ENCODE peak calls at places on chromosomes 13 and 19, in nine cellular contexts. One of them, this sample, is unnamed.

GRCh38 chr13:45595968-45596367 is 19.6 kb downstream of the ERICH6B start:
- DNase-seq in posterior cingulate gyrus: no peak
- DNase-seq in activated CD8-positive, alpha-beta memory T cell treated with anti-CD3 and anti-CD28 coated beads for 48 hours: no peak
- DNase-seq in nucleus accumbens: no peak
- DNase-seq in stimulated activated CD8-positive, alpha-beta memory T cell treated with anti-CD3 and anti-CD28 coated beads, Interleukin-2, amount 100 ng/mL, for 1 hour: no peak
- DNase-seq in NCI-H748 treated with DMSO at 0.1 percent for 48 hours: no peak
- DNase-seq in psoas muscle: no peak
- DNase-seq in cardiac fibroblast: no peak
- DNase-seq in fibroblast of pulmonary artery: peak; percentile 13
- DNase-seq in this sample: peak; percentile 9

GRCh38 chr19:42401365-42402303 is 11.5 kb upstream of the CNFN start:
- DNase-seq in posterior cingulate gyrus: peak; percentile 94
- DNase-seq in activated CD8-positive, alpha-beta memory T cell treated with anti-CD3 and anti-CD28 coated beads for 48 hours: peak; percentile 66
- DNase-seq in nucleus accumbens: peak; percentile 70
- DNase-seq in stimulated activated CD8-positive, alpha-beta memory T cell treated with anti-CD3 and anti-CD28 coated beads, Interleukin-2, amount 100 ng/mL, for 1 hour: peak; percentile 50
- DNase-seq in NCI-H748 treated with DMSO at 0.1 percent for 48 hours: peak; percentile 72
- DNase-seq in psoas muscle: peak; percentile 88
- DNase-seq in cardiac fibroblast: peak; percentile 84
- DNase-seq in fibroblast of pulmonary artery: peak; percentile 84
- DNase-seq in this sample: peak; percentile 66

GRCh38 chr19:50258918-50259372 is 55.5 kb downstream of the MYH14 start:
- DNase-seq in posterior cingulate gyrus: no peak
- DNase-seq in activated CD8-positive, alpha-beta memory T cell treated with anti-CD3 and anti-CD28 coated beads for 48 hours: no peak
- DNase-seq in nucleus accumbens: no peak
- DNase-seq in stimulated activated CD8-positive, alpha-beta memory T cell treated with anti-CD3 and anti-CD28 coated beads, Interleukin-2, amount 100 ng/mL, for 1 hour: no peak
- DNase-seq in NCI-H748 treated with DMSO at 0.1 percent for 48 hours: no peak
- DNase-seq in psoas muscle: peak; percentile 74
- DNase-seq in cardiac fibroblast: no peak
- DNase-seq in fibroblast of pulmonary artery: no peak
- DNase-seq in this sample: no peak

GRCh38 chr19:14509382-14509781 is 8.8 kb downstream of the DNAJB1 start:
- DNase-seq in posterior cingulate gyrus: no peak
- DNase-seq in activated CD8-positive, alpha-beta memory T cell treated with anti-CD3 and anti-CD28 coated beads for 48 hours: no peak
- DNase-seq in nucleus accumbens: no peak
- DNase-seq in stimulated activated CD8-positive, alpha-beta memory T cell treated with anti-CD3 and anti-CD28 coated beads, Interleukin-2, amount 100 ng/mL, for 1 hour: no peak
- DNase-seq in NCI-H748 treated with DMSO at 0.1 percent for 48 hours: no peak
- DNase-seq in psoas muscle: no peak
- DNase-seq in cardiac fibroblast: no peak
- DNase-seq in fibroblast of pulmonary artery: no peak
- DNase-seq in this sample: no peak

GRCh38 chr19:16315825-16316505 is 8.7 kb upstream of the KLF2 start:
- DNase-seq in posterior cingulate gyrus: no peak
- DNase-seq in activated CD8-positive, alpha-beta memory T cell treated with anti-CD3 and anti-CD28 coated beads for 48 hours: no peak
- DNase-seq in nucleus accumbens: no peak
- DNase-seq in stimulated activated CD8-positive, alpha-beta memory T cell treated with anti-CD3 and anti-CD28 coated beads, Interleukin-2, amount 100 ng/mL, for 1 hour: no peak
- DNase-seq in NCI-H748 treated with DMSO at 0.1 percent for 48 hours: no peak
- DNase-seq in psoas muscle: no peak
- DNase-seq in cardiac fibroblast: peak; percentile 99
- DNase-seq in fibroblast of pulmonary artery: peak; percentile 100
- DNase-seq in this sample: peak; percentile 81

GRCh38 chr13:66353664-66354063 is 876.5 kb downstream of the PCDH9 start:
- DNase-seq in posterior cingulate gyrus: no peak
- DNase-seq in activated CD8-positive, alpha-beta memory T cell treated with anti-CD3 and anti-CD28 coated beads for 48 hours: no peak
- DNase-seq in nucleus accumbens: no peak
- DNase-seq in stimulated activated CD8-positive, alpha-beta memory T cell treated with anti-CD3 and anti-CD28 coated beads, Interleukin-2, amount 100 ng/mL, for 1 hour: no peak
- DNase-seq in NCI-H748 treated with DMSO at 0.1 percent for 48 hours: no peak
- DNase-seq in psoas muscle: no peak
- DNase-seq in cardiac fibroblast: peak; percentile 61
- DNase-seq in fibroblast of pulmonary artery: peak; percentile 37
- DNase-seq in this sample: peak; percentile 1

GRCh38 chr13:33278923-33279322 is 6.6 kb downstream of the STARD13 start:
- DNase-seq in posterior cingulate gyrus: no peak
- DNase-seq in activated CD8-positive, alpha-beta memory T cell treated with anti-CD3 and anti-CD28 coated beads for 48 hours: no peak
- DNase-seq in nucleus accumbens: no peak
- DNase-seq in stimulated activated CD8-positive, alpha-beta memory T cell treated with anti-CD3 and anti-CD28 coated beads, Interleukin-2, amount 100 ng/mL, for 1 hour: no peak
- DNase-seq in NCI-H748 treated with DMSO at 0.1 percent for 48 hours: no peak
- DNase-seq in psoas muscle: no peak
- DNase-seq in cardiac fibroblast: no peak
- DNase-seq in fibroblast of pulmonary artery: no peak
- DNase-seq in this sample: no peak

GRCh38 chr19:48715681-48716171 is 3.8 kb downstream of the MAMSTR start:
- DNase-seq in posterior cingulate gyrus: peak; percentile 72
- DNase-seq in activated CD8-positive, alpha-beta memory T cell treated with anti-CD3 and anti-CD28 coated beads for 48 hours: no peak
- DNase-seq in nucleus accumbens: no peak
- DNase-seq in stimulated activated CD8-positive, alpha-beta memory T cell treated with anti-CD3 and anti-CD28 coated beads, Interleukin-2, amount 100 ng/mL, for 1 hour: no peak
- DNase-seq in NCI-H748 treated with DMSO at 0.1 percent for 48 hours: no peak
- DNase-seq in psoas muscle: peak; percentile 70
- DNase-seq in cardiac fibroblast: no peak
- DNase-seq in fibroblast of pulmonary artery: no peak
- DNase-seq in this sample: no peak

GRCh38 chr13:98014766-98015165 is 61.3 kb downstream of the IPO5 start:
- DNase-seq in posterior cingulate gyrus: no peak
- DNase-seq in activated CD8-positive, alpha-beta memory T cell treated with anti-CD3 and anti-CD28 coated beads for 48 hours: no peak
- DNase-seq in nucleus accumbens: no peak
- DNase-seq in stimulated activated CD8-positive, alpha-beta memory T cell treated with anti-CD3 and anti-CD28 coated beads, Interleukin-2, amount 100 ng/mL, for 1 hour: no peak
- DNase-seq in NCI-H748 treated with DMSO at 0.1 percent for 48 hours: no peak
- DNase-seq in psoas muscle: no peak
- DNase-seq in cardiac fibroblast: peak; percentile 85
- DNase-seq in fibroblast of pulmonary artery: peak; percentile 92
- DNase-seq in this sample: peak; percentile 43

GRCh38 chr19:13169769-13170168 is 19.6 kb downstream of the IER2 start:
- DNase-seq in posterior cingulate gyrus: no peak
- DNase-seq in activated CD8-positive, alpha-beta memory T cell treated with anti-CD3 and anti-CD28 coated beads for 48 hours: no peak
- DNase-seq in nucleus accumbens: no peak
- DNase-seq in stimulated activated CD8-positive, alpha-beta memory T cell treated with anti-CD3 and anti-CD28 coated beads, Interleukin-2, amount 100 ng/mL, for 1 hour: no peak
- DNase-seq in NCI-H748 treated with DMSO at 0.1 percent for 48 hours: no peak
- DNase-seq in psoas muscle: no peak
- DNase-seq in cardiac fibroblast: peak; percentile 18
- DNase-seq in fibroblast of pulmonary artery: no peak
- DNase-seq in this sample: peak; percentile 84

GRCh38 chr13:73960474-73960873 is 173.7 kb downstream of the KLF12 start:
- DNase-seq in posterior cingulate gyrus: no peak
- DNase-seq in activated CD8-positive, alpha-beta memory T cell treated with anti-CD3 and anti-CD28 coated beads for 48 hours: no peak
- DNase-seq in nucleus accumbens: no peak
- DNase-seq in stimulated activated CD8-positive, alpha-beta memory T cell treated with anti-CD3 and anti-CD28 coated beads, Interleukin-2, amount 100 ng/mL, for 1 hour: no peak
- DNase-seq in NCI-H748 treated with DMSO at 0.1 percent for 48 hours: no peak
- DNase-seq in psoas muscle: no peak
- DNase-seq in cardiac fibroblast: no peak
- DNase-seq in fibroblast of pulmonary artery: no peak
- DNase-seq in this sample: no peak

GRCh38 chr13:93058301-93058700 is 168.3 kb upstream of the GPC6 start:
- DNase-seq in posterior cingulate gyrus: no peak
- DNase-seq in activated CD8-positive, alpha-beta memory T cell treated with anti-CD3 and anti-CD28 coated beads for 48 hours: no peak
- DNase-seq in nucleus accumbens: no peak
- DNase-seq in stimulated activated CD8-positive, alpha-beta memory T cell treated with anti-CD3 and anti-CD28 coated beads, Interleukin-2, amount 100 ng/mL, for 1 hour: no peak
- DNase-seq in NCI-H748 treated with DMSO at 0.1 percent for 48 hours: no peak
- DNase-seq in psoas muscle: no peak
- DNase-seq in cardiac fibroblast: no peak
- DNase-seq in fibroblast of pulmonary artery: no peak
- DNase-seq in this sample: no peak

GRCh38 chr19:41901707-41902360 is 18.9 kb downstream of the ARHGEF1 start:
- DNase-seq in posterior cingulate gyrus: no peak
- DNase-seq in activated CD8-positive, alpha-beta memory T cell treated with anti-CD3 and anti-CD28 coated beads for 48 hours: no peak
- DNase-seq in nucleus accumbens: no peak
- DNase-seq in stimulated activated CD8-positive, alpha-beta memory T cell treated with anti-CD3 and anti-CD28 coated beads, Interleukin-2, amount 100 ng/mL, for 1 hour: no peak
- DNase-seq in NCI-H748 treated with DMSO at 0.1 percent for 48 hours: no peak
- DNase-seq in psoas muscle: no peak
- DNase-seq in cardiac fibroblast: no peak
- DNase-seq in fibroblast of pulmonary artery: no peak
- DNase-seq in this sample: no peak

GRCh38 chr19:18433735-18434398 is 4.1 kb downstream of the ISYNA1 start:
- DNase-seq in posterior cingulate gyrus: no peak
- DNase-seq in activated CD8-positive, alpha-beta memory T cell treated with anti-CD3 and anti-CD28 coated beads for 48 hours: no peak
- DNase-seq in nucleus accumbens: no peak
- DNase-seq in stimulated activated CD8-positive, alpha-beta memory T cell treated with anti-CD3 and anti-CD28 coated beads, Interleukin-2, amount 100 ng/mL, for 1 hour: no peak
- DNase-seq in NCI-H748 treated with DMSO at 0.1 percent for 48 hours: no peak
- DNase-seq in psoas muscle: peak; percentile 60
- DNase-seq in cardiac fibroblast: no peak
- DNase-seq in fibroblast of pulmonary artery: no peak
- DNase-seq in this sample: no peak

GRCh38 chr19:39502640-39503417 is 4.1 kb downstream of the DLL3 start:
- DNase-seq in posterior cingulate gyrus: no peak
- DNase-seq in activated CD8-positive, alpha-beta memory T cell treated with anti-CD3 and anti-CD28 coated beads for 48 hours: peak; percentile 52
- DNase-seq in nucleus accumbens: no peak
- DNase-seq in stimulated activated CD8-positive, alpha-beta memory T cell treated with anti-CD3 and anti-CD28 coated beads, Interleukin-2, amount 100 ng/mL, for 1 hour: peak; percentile 34
- DNase-seq in NCI-H748 treated with DMSO at 0.1 percent for 48 hours: no peak
- DNase-seq in psoas muscle: peak; percentile 72
- DNase-seq in cardiac fibroblast: peak; percentile 79
- DNase-seq in fibroblast of pulmonary artery: peak; percentile 77
- DNase-seq in this sample: peak; percentile 69

GRCh38 chr13:23468811-23469210 is 35.3 kb upstream of the SACS start:
- DNase-seq in posterior cingulate gyrus: no peak
- DNase-seq in activated CD8-positive, alpha-beta memory T cell treated with anti-CD3 and anti-CD28 coated beads for 48 hours: no peak
- DNase-seq in nucleus accumbens: no peak
- DNase-seq in stimulated activated CD8-positive, alpha-beta memory T cell treated with anti-CD3 and anti-CD28 coated beads, Interleukin-2, amount 100 ng/mL, for 1 hour: no peak
- DNase-seq in NCI-H748 treated with DMSO at 0.1 percent for 48 hours: no peak
- DNase-seq in psoas muscle: no peak
- DNase-seq in cardiac fibroblast: no peak
- DNase-seq in fibroblast of pulmonary artery: no peak
- DNase-seq in this sample: no peak

GRCh38 chr13:101747039-101747438 is 294.6 kb downstream of the ITGBL1 start:
- DNase-seq in posterior cingulate gyrus: no peak
- DNase-seq in activated CD8-positive, alpha-beta memory T cell treated with anti-CD3 and anti-CD28 coated beads for 48 hours: no peak
- DNase-seq in nucleus accumbens: no peak
- DNase-seq in stimulated activated CD8-positive, alpha-beta memory T cell treated with anti-CD3 and anti-CD28 coated beads, Interleukin-2, amount 100 ng/mL, for 1 hour: no peak
- DNase-seq in NCI-H748 treated with DMSO at 0.1 percent for 48 hours: no peak
- DNase-seq in psoas muscle: no peak
- DNase-seq in cardiac fibroblast: no peak
- DNase-seq in fibroblast of pulmonary artery: no peak
- DNase-seq in this sample: no peak

GRCh38 chr19:38514812-38515633 is 81.5 kb downstream of the RYR1 start:
- DNase-seq in posterior cingulate gyrus: peak; percentile 94
- DNase-seq in activated CD8-positive, alpha-beta memory T cell treated with anti-CD3 and anti-CD28 coated beads for 48 hours: peak; percentile 68
- DNase-seq in nucleus accumbens: peak; percentile 48
- DNase-seq in stimulated activated CD8-positive, alpha-beta memory T cell treated with anti-CD3 and anti-CD28 coated beads, Interleukin-2, amount 100 ng/mL, for 1 hour: peak; percentile 41
- DNase-seq in NCI-H748 treated with DMSO at 0.1 percent for 48 hours: peak; percentile 57
- DNase-seq in psoas muscle: peak; percentile 73
- DNase-seq in cardiac fibroblast: peak; percentile 65
- DNase-seq in fibroblast of pulmonary artery: peak; percentile 56
- DNase-seq in this sample: peak; percentile 65

GRCh38 chr19:40219721-40220276 is 1.6 kb upstream of the TTC9B start:
- DNase-seq in posterior cingulate gyrus: no peak
- DNase-seq in activated CD8-positive, alpha-beta memory T cell treated with anti-CD3 and anti-CD28 coated beads for 48 hours: no peak
- DNase-seq in nucleus accumbens: no peak
- DNase-seq in stimulated activated CD8-positive, alpha-beta memory T cell treated with anti-CD3 and anti-CD28 coated beads, Interleukin-2, amount 100 ng/mL, for 1 hour: no peak
- DNase-seq in NCI-H748 treated with DMSO at 0.1 percent for 48 hours: peak; percentile 8
- DNase-seq in psoas muscle: no peak
- DNase-seq in cardiac fibroblast: peak; percentile 63
- DNase-seq in fibroblast of pulmonary artery: peak; percentile 75
- DNase-seq in this sample: peak; percentile 81

GRCh38 chr13:88932950-88933349 is 1261.8 kb downstream of the SLITRK5 start:
- DNase-seq in posterior cingulate gyrus: no peak
- DNase-seq in activated CD8-positive, alpha-beta memory T cell treated with anti-CD3 and anti-CD28 coated beads for 48 hours: no peak
- DNase-seq in nucleus accumbens: no peak
- DNase-seq in stimulated activated CD8-positive, alpha-beta memory T cell treated with anti-CD3 and anti-CD28 coated beads, Interleukin-2, amount 100 ng/mL, for 1 hour: no peak
- DNase-seq in NCI-H748 treated with DMSO at 0.1 percent for 48 hours: no peak
- DNase-seq in psoas muscle: no peak
- DNase-seq in cardiac fibroblast: no peak
- DNase-seq in fibroblast of pulmonary artery: no peak
- DNase-seq in this sample: no peak

GRCh38 chr19:50461066-50461875 is 15.0 kb upstream of the EMC10 start:
- DNase-seq in posterior cingulate gyrus: peak; percentile 90
- DNase-seq in activated CD8-positive, alpha-beta memory T cell treated with anti-CD3 and anti-CD28 coated beads for 48 hours: peak; percentile 38
- DNase-seq in nucleus accumbens: peak; percentile 22
- DNase-seq in stimulated activated CD8-positive, alpha-beta memory T cell treated with anti-CD3 and anti-CD28 coated beads, Interleukin-2, amount 100 ng/mL, for 1 hour: peak; percentile 8
- DNase-seq in NCI-H748 treated with DMSO at 0.1 percent for 48 hours: peak; percentile 68
- DNase-seq in psoas muscle: peak; percentile 68
- DNase-seq in cardiac fibroblast: peak; percentile 78
- DNase-seq in fibroblast of pulmonary artery: peak; percentile 79
- DNase-seq in this sample: peak; percentile 78

This sample was measured in MCF 10A.